ENCODE peak calls at places on chromosome 14, in five cellular contexts. One of them, this sample, is unnamed. For H3K36me3, the result is how much of the 10 kb centered on the place peaks cover.

GRCh38 chr14:29654910-29655590 is 272.6 kb downstream of the PRKD1 start:
- DNase-seq in effector memory CD4-positive, alpha-beta T cell: no peak
- DNase-seq in GM06990: no peak
- DNase-seq in NT2/D1: no peak
- DNase-seq in heart right ventricle: no peak
- DNase-seq in this sample: no peak

GRCh38 chr14:23217032-23217431 is 20.7 kb upstream of the RNF212B start:
- DNase-seq in NT2/D1: no peak
- DNase-seq in effector memory CD4-positive, alpha-beta T cell: no peak
- DNase-seq in GM06990: no peak
- DNase-seq in heart right ventricle: no peak
- DNase-seq in this sample: no peak

GRCh38 chr14:54622189-54622958 is 55.4 kb downstream of the SAMD4A start:
- DNase-seq in NT2/D1: no peak
- DNase-seq in GM06990: peak
- DNase-seq in effector memory CD4-positive, alpha-beta T cell: no peak
- DNase-seq in heart right ventricle: no peak
- DNase-seq in this sample: no peak

GRCh38 chr14:21087294-21088091 is 11.0 kb downstream of the ZNF219 start:
- DNase-seq in heart right ventricle: no peak
- DNase-seq in NT2/D1: no peak
- DNase-seq in effector memory CD4-positive, alpha-beta T cell: peak
- DNase-seq in GM06990: no peak
- DNase-seq in this sample: no peak

GRCh38 chr14:36506732-36507614 is 13.1 kb downstream of the NKX2-1 start:
- DNase-seq in GM06990: no peak
- DNase-seq in effector memory CD4-positive, alpha-beta T cell: no peak
- DNase-seq in NT2/D1: no peak
- DNase-seq in heart right ventricle: no peak
- DNase-seq in this sample: no peak

GRCh38 chr14:25044299-25044698 is 5.6 kb downstream of the STXBP6 start:
- DNase-seq in effector memory CD4-positive, alpha-beta T cell: no peak
- DNase-seq in GM06990: no peak
- DNase-seq in NT2/D1: no peak
- DNase-seq in heart right ventricle: no peak
- DNase-seq in this sample: no peak

GRCh38 chr14:67413806-67414769 is 2.1 kb upstream of the PLEK2 start:
- DNase-seq in NT2/D1: peak
- DNase-seq in effector memory CD4-positive, alpha-beta T cell: no peak
- DNase-seq in GM06990: no peak
- DNase-seq in heart right ventricle: no peak
- DNase-seq in this sample: peak

GRCh38 chr14:69101331-69101826 is 51.5 kb downstream of the DCAF5 start:
- DNase-seq in NT2/D1: no peak
- DNase-seq in GM06990: no peak
- DNase-seq in heart right ventricle: no peak
- DNase-seq in effector memory CD4-positive, alpha-beta T cell: no peak
- DNase-seq in this sample: no peak

GRCh38 chr14:59997496-59997895 is 77.6 kb downstream of the LRRC9 start:
- DNase-seq in effector memory CD4-positive, alpha-beta T cell: no peak
- DNase-seq in heart right ventricle: no peak
- DNase-seq in GM06990: no peak
- DNase-seq in NT2/D1: no peak
- DNase-seq in this sample: no peak

GRCh38 chr14:60651936-60652673 is 2.8 kb upstream of the SIX1 start:
- DNase-seq in heart right ventricle: no peak
- DNase-seq in effector memory CD4-positive, alpha-beta T cell: no peak
- DNase-seq in NT2/D1: no peak
- DNase-seq in GM06990: no peak
- DNase-seq in this sample: no peak

GRCh38 chr14:98947911-98948595 is 323.9 kb downstream of the BCL11B start:
- DNase-seq in NT2/D1: no peak
- DNase-seq in effector memory CD4-positive, alpha-beta T cell: no peak
- DNase-seq in heart right ventricle: no peak
- DNase-seq in GM06990: no peak
- DNase-seq in this sample: peak

GRCh38 chr14:26597136-26598080 is at the start of gene NOVA1:
- DNase-seq in heart right ventricle: peak
- DNase-seq in NT2/D1: no peak
- DNase-seq in GM06990: no peak
- DNase-seq in effector memory CD4-positive, alpha-beta T cell: no peak
- DNase-seq in this sample: peak

GRCh38 chr14:74988993-74989392 is 13.7 kb upstream of the EIF2B2 start:
- DNase-seq in GM06990: no peak
- DNase-seq in heart right ventricle: no peak
- DNase-seq in NT2/D1: no peak
- DNase-seq in effector memory CD4-positive, alpha-beta T cell: no peak
- DNase-seq in this sample: no peak

GRCh38 chr14:103260629-103261124 is 73.4 kb upstream of the EIF5 start:
- DNase-seq in effector memory CD4-positive, alpha-beta T cell: no peak
- DNase-seq in NT2/D1: no peak
- DNase-seq in heart right ventricle: peak
- DNase-seq in GM06990: no peak
- DNase-seq in this sample: no peak

GRCh38 chr14:39267592-39268112 is 33.9 kb downstream of the MIA2 start:
- DNase-seq in effector memory CD4-positive, alpha-beta T cell: no peak
- DNase-seq in GM06990: no peak
- DNase-seq in heart right ventricle: no peak
- DNase-seq in NT2/D1: no peak
- DNase-seq in this sample: no peak

GRCh38 chr14:36659010-36659821 is 2.4 kb upstream of the PAX9 start:
- DNase-seq in effector memory CD4-positive, alpha-beta T cell: no peak
- DNase-seq in heart right ventricle: no peak
- DNase-seq in GM06990: no peak
- DNase-seq in NT2/D1: no peak
- DNase-seq in this sample: no peak

GRCh38 chr14:28515571-28515970 is 251.0 kb upstream of the FOXG1 start:
- DNase-seq in heart right ventricle: no peak
- DNase-seq in GM06990: no peak
- DNase-seq in NT2/D1: no peak
- DNase-seq in effector memory CD4-positive, alpha-beta T cell: no peak
- DNase-seq in this sample: no peak

GRCh38 chr14:68124885-68125731 is 305.5 kb downstream of the RAD51B start:
- DNase-seq in NT2/D1: no peak
- DNase-seq in heart right ventricle: no peak
- DNase-seq in effector memory CD4-positive, alpha-beta T cell: no peak
- DNase-seq in GM06990: no peak
- DNase-seq in this sample: no peak

GRCh38 chr14:105168093-105168420 is 519 bp downstream of the JAG2 start:
- DNase-seq in heart right ventricle: no peak
- DNase-seq in effector memory CD4-positive, alpha-beta T cell: no peak
- DNase-seq in GM06990: no peak
- DNase-seq in NT2/D1: no peak
- DNase-seq in this sample: no peak

GRCh38 chr14:105166571-105167302 is 1.8 kb downstream of the JAG2 start:
- DNase-seq in heart right ventricle: no peak
- DNase-seq in effector memory CD4-positive, alpha-beta T cell: no peak
- DNase-seq in NT2/D1: no peak
- DNase-seq in GM06990: no peak
- DNase-seq in this sample: no peak

GRCh38 chr14:105168979-105169507 is 467 bp upstream of the JAG2 start:
- DNase-seq in GM06990: peak
- DNase-seq in effector memory CD4-positive, alpha-beta T cell: peak
- DNase-seq in NT2/D1: no peak
- DNase-seq in heart right ventricle: peak
- DNase-seq in this sample: no peak

GRCh38 chr14:105168496-105168978 is at the start of gene JAG2:
- DNase-seq in NT2/D1: no peak
- DNase-seq in heart right ventricle: peak
- DNase-seq in GM06990: no peak
- DNase-seq in effector memory CD4-positive, alpha-beta T cell: peak
- DNase-seq in this sample: no peak

GRCh38 chr14:105167303-105168092 is 1.1 kb downstream of the JAG2 start:
- DNase-seq in heart right ventricle: no peak
- DNase-seq in GM06990: peak
- DNase-seq in effector memory CD4-positive, alpha-beta T cell: no peak
- DNase-seq in NT2/D1: no peak
- DNase-seq in this sample: no peak
- H3K4me3 ChIP-seq in heart right ventricle: peak
- H3K4me3 ChIP-seq in GM06990: no peak
- H3K4me3 ChIP-seq in effector memory CD4-positive, alpha-beta T cell: peak
- H3K4me3 ChIP-seq in NT2/D1: peak
- H3K4me3 ChIP-seq in this sample: peak

DNA sequence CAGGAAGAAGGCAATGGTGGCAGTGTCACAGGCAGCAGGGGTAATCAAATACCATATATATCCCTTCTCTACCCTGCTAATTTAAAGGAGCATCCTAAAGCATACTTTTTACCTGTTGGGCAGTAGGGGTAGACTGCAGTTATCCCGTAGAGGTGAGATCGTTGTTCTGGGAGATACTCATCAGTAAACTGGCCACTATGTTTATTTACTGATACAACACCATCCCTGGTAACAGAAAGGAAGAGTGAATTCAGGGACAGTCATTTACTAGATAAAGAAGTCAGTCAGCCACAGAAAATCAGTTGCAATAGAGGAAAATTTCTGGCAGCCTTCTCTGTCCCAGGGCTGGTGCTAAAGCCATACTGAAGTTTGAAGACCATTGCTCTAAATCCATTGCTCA is 16.3 kb downstream of the RTRAF start:
- DNase-seq in effector memory CD4-positive, alpha-beta T cell: no peak
- DNase-seq in GM06990: no peak
- DNase-seq in heart right ventricle: no peak
- DNase-seq in NT2/D1: no peak
- DNase-seq in this sample: no peak
- H3K36me3 ChIP-seq in effector memory CD4-positive, alpha-beta T cell: half or more
- H3K36me3 ChIP-seq in GM06990: under half
- H3K36me3 ChIP-seq in heart right ventricle: under half
- H3K36me3 ChIP-seq in NT2/D1: half or more
- H3K36me3 ChIP-seq in this sample: under half

GRCh38 chr14:32939254-32940065 is 781 bp downstream of the NPAS3 start:
- DNase-seq in heart right ventricle: peak
- DNase-seq in effector memory CD4-positive, alpha-beta T cell: no peak
- DNase-seq in NT2/D1: peak
- DNase-seq in GM06990: no peak
- DNase-seq in this sample: no peak
- H3K4me3 ChIP-seq in heart right ventricle: peak
- H3K4me3 ChIP-seq in effector memory CD4-positive, alpha-beta T cell: peak
- H3K4me3 ChIP-seq in NT2/D1: peak
- H3K4me3 ChIP-seq in GM06990: peak
- H3K4me3 ChIP-seq in this sample: peak

GRCh38 chr14:91295851-91296796 is 51.6 kb upstream of the GPR68 start:
- DNase-seq in effector memory CD4-positive, alpha-beta T cell: no peak
- DNase-seq in GM06990: no peak
- DNase-seq in heart right ventricle: no peak
- DNase-seq in NT2/D1: no peak
- DNase-seq in this sample: no peak

GRCh38 chr14:91299483-91300115 is 55.1 kb upstream of the GPR68 start:
- DNase-seq in effector memory CD4-positive, alpha-beta T cell: no peak
- DNase-seq in NT2/D1: no peak
- DNase-seq in GM06990: no peak
- DNase-seq in heart right ventricle: no peak
- DNase-seq in this sample: no peak

GRCh38 chr14:91295276-91295845 is 50.9 kb upstream of the GPR68 start:
- DNase-seq in NT2/D1: no peak
- DNase-seq in GM06990: no peak
- DNase-seq in effector memory CD4-positive, alpha-beta T cell: no peak
- DNase-seq in heart right ventricle: no peak
- DNase-seq in this sample: no peak

GRCh38 chr14:91298576-91298975 is 54.1 kb upstream of the GPR68 start:
- DNase-seq in effector memory CD4-positive, alpha-beta T cell: no peak
- DNase-seq in GM06990: no peak
- DNase-seq in NT2/D1: no peak
- DNase-seq in heart right ventricle: no peak
- DNase-seq in this sample: no peak

DNA sequence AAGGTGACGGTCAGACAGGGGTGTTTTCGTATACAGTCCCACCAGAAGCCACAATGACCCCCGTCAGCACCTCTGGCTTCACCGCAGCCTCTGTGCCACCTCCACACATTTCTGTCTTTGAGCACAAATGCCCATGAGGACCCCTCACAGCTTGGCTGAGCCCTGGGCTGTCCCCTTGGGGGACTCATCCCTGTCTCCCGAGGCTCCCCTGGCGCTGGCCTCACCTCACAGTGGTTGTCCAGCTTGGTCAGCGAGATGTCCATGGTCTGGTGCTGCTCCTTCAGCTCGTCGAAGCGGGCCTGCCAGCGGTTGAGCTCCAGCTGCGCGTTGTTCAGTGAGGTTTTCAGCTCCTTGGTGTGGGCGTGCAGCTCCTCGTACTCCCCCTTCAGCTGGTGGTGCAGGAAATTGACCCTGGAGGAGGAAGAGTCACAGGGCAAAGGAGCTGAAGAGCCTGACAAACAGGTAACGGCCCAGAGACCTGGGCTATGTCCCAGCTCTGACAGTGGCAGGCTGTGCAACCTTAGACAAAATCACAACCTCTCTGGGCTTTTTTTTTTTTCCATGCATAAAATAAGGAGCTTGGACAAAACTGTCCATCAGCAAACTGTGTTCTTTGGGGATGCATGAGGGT is 52.7 kb upstream of the GPR68 start:
- DNase-seq in GM06990: no peak
- DNase-seq in effector memory CD4-positive, alpha-beta T cell: no peak
- DNase-seq in heart right ventricle: no peak
- DNase-seq in NT2/D1: no peak
- DNase-seq in this sample: no peak
- H3K36me3 ChIP-seq in GM06990: half or more
- H3K36me3 ChIP-seq in effector memory CD4-positive, alpha-beta T cell: half or more
- H3K36me3 ChIP-seq in heart right ventricle: under half
- H3K36me3 ChIP-seq in NT2/D1: half or more
- H3K36me3 ChIP-seq in this sample: under half

GRCh38 chr14:105349992-105350391 is 35.4 kb downstream of the PACS2 start:
- DNase-seq in GM06990: no peak
- DNase-seq in NT2/D1: no peak
- DNase-seq in effector memory CD4-positive, alpha-beta T cell: no peak
- DNase-seq in heart right ventricle: no peak
- DNase-seq in this sample: no peak
- H3K4me3 ChIP-seq in GM06990: no peak
- H3K4me3 ChIP-seq in NT2/D1: no peak
- H3K4me3 ChIP-seq in effector memory CD4-positive, alpha-beta T cell: no peak
- H3K4me3 ChIP-seq in heart right ventricle: no peak
- H3K4me3 ChIP-seq in this sample: no peak

This sample was measured in ascending aorta.